ENCODE peak calls at places on chromosomes 1 and 21, in four cellular contexts. W is GM23338, F is lower lobe of right lung, H is AG04450. M is an unnamed sample.

GRCh38 chr1:41629571-41629970 is 145.1 kb upstream of the EDN2 start:
- DNase-seq in W (no peak), F (no peak), H (peak; percentile 55), M (no peak)

GRCh38 chr1:177800386-177801058 is 169.3 kb downstream of the SEC16B start:
- DNase-seq in W (no peak), F (no peak), H (no peak), M (no peak)

GRCh38 chr21:36282568-36283230 is 37.3 kb upstream of the MORC3 start:
- DNase-seq in W (no peak), F (no peak), H (no peak), M (no peak)

GRCh38 chr1:94544706-94545490 is 3.3 kb upstream of the F3 start:
- DNase-seq in W (no peak), F (no peak), H (no peak), M (no peak)

GRCh38 chr1:89957063-89957462 is 37.8 kb upstream of the ZNF326 start:
- DNase-seq in W (no peak), F (no peak), H (no peak), M (no peak)

GRCh38 chr1:96236156-96236739 is 485.3 kb upstream of the PTBP2 start:
- DNase-seq in W (peak; percentile 77), F (no peak), H (peak; percentile 30), M (no peak)

GRCh38 chr1:226975259-226975908 is 35.3 kb downstream of the COQ8A start:
- DNase-seq in W (no peak), F (no peak), H (no peak), M (peak; percentile 78)

GRCh38 chr1:83857108-83857507 is 141.8 kb downstream of the TTLL7 start:
- DNase-seq in W (peak; percentile 23), F (no peak), H (no peak), M (no peak)

GRCh38 chr1:200042437-200043329 is 15.2 kb downstream of the NR5A2 start:
- DNase-seq in W (peak; percentile 71), F (no peak), H (no peak), M (no peak)

GRCh38 chr1:77095231-77095630 is 124.0 kb downstream of the PIGK start:
- DNase-seq in W (no peak), F (no peak), H (no peak), M (no peak)

GRCh38 chr1:12034381-12034801 is 15.1 kb downstream of the MIIP start:
- DNase-seq in W (no peak), F (no peak), H (no peak), M (peak; percentile 39)

GRCh38 chr1:150567341-150567716 is 12.1 kb downstream of the MCL1 start:
- DNase-seq in W (no peak), F (no peak), H (no peak), M (no peak)

GRCh38 chr1:200654660-200655059 is 15.0 kb downstream of the DDX59 start:
- DNase-seq in W (no peak), F (no peak), H (no peak), M (no peak)

GRCh38 chr1:63818567-63819340 is 44.9 kb downstream of the ROR1 start:
- DNase-seq in W (no peak), F (no peak), H (no peak), M (no peak)

GRCh38 chr1:81446006-81446669 is 354.6 kb upstream of the ADGRL2 start:
- DNase-seq in W (no peak), F (no peak), H (no peak), M (no peak)

GRCh38 chr1:201826830-201827229 is 2.1 kb upstream of the IPO9 start:
- DNase-seq in W (peak; percentile 54), F (no peak), H (no peak), M (no peak)

DNA sequence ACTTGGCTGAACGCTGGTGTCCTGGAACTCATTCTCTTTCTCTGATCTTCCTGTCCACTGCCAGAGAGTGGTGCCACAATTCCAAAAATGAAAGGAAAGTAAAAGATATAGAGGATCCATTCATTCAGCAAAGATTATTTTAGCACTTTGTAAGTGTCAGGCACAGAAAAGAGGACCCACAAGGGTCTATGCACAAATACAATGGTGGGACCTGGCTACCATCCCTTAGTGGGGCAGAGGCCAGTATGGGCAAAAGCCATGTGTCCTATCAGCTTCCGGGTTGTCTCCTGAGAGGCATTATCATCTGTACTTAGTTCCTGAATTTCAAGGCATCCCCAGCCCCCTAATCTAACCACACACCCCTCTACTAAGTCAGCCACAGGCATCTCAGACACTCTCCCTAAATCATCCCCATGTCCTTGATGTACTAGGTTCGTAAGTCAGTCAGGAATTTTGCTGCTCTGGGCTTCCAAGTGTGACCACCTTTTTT is 19.0 kb downstream of the SSR2 start:
- DNase-seq in W (no peak), F (no peak), H (no peak), M (no peak)
- H3K27ac ChIP-seq in W (no peak overlapping the region), F (peak overlapping the region; percentile 63), H (no peak overlapping the region), M (no peak overlapping the region)

DNA sequence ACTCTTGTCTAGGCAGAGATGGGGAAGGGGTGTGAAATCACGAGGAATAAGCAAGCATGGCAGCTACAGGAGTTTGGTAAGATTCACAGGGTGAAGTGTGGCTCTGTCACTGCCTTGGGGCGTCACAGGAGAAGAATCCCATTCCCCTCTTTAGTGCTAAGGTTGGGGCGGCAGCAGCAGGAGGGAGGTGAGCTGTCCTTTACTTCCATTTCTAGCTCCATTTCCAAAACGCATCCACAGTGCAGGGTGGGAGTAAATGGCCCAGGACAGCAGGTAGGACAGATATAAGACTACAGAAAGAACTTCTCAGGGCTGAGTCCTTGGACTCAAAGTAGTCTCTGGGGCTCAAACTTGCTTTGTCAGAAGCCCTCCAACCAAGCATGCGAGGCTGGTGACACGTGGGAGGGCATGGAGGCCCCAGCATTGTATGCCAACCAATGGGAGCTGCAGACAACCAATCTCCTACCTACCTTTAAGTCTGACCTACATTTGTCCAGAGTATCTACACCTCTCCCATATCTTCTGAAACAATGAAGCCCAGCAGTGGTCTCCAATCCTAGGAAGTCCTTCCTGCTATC is 8.5 kb downstream of the MEF2D start:
- DNase-seq in W (no peak), F (no peak), H (no peak), M (no peak)
- H3K27ac ChIP-seq in W (peak overlapping the region; percentile 19), F (no peak overlapping the region), H (no peak overlapping the region), M (peak overlapping the region; percentile 100)

DNA sequence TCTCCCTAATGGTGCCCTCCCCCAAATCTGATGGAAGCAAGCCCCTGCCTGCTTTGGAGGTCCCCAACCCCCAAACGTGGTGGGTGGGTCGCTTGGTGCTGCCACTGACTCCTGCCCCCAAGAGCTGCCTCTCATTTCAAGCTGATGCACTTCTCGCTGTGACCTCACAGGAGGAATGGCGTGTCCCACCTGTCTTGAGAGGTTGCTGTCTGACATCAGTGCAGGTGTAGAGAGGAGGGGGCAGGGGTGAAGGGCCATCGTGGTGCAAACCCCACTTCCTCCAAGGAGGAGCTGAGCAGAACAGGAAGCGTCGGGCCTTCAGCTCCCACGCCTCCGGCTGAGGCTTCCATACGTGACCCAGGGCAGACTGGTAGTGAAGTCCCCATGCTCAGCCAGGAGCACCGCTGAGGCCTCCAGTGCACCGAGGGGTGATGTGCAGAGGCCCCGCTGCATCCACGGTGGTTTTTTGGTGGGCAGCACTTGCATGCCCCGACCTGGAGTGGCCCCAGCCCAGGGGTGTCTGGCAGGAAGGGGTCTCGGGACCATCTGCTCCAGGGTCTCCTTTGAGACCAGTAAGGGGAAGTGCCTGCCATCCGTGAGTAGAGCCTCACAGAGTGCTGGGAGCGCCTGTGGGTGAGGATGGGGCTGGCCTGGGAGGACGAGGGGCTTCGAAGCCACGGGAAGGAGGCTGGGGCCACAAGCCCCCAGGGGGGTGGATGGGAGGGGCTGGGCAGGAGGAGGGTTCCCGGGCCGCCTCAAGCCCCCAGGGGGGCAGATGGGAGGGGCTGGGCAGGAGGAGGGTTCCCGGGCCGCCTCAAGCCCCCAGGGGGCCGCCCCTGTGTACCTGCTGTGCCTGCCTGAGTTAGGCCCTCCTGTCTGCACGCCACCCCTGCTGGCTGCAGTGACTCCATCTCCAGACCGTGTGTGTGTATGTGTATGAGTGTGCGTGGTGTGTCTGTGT is 39.8 kb downstream of the WDR4 start:
- DNase-seq in W (no peak), F (peak; percentile 44), H (no peak), M (peak; percentile 30)
- H3K27ac ChIP-seq in W (no peak overlapping the region), F (no peak overlapping the region), H (no peak overlapping the region), M (no peak overlapping the region)

GRCh38 chr1:91732991-91733390 is 153.0 kb downstream of the TGFBR3 start:
- DNase-seq in W (no peak), F (no peak), H (no peak), M (no peak)

GRCh38 chr1:91731815-91732214 is 154.1 kb downstream of the TGFBR3 start:
- DNase-seq in W (no peak), F (no peak), H (no peak), M (no peak)

GRCh38 chr1:91732291-91732953 is 153.5 kb downstream of the TGFBR3 start:
- DNase-seq in W (peak; percentile 14), F (no peak), H (peak; percentile 63), M (no peak)

GRCh38 chr1:91729621-91730348 is 156.2 kb downstream of the TGFBR3 start:
- DNase-seq in W (no peak), F (no peak), H (no peak), M (no peak)

GRCh38 chr1:91730781-91731732 is 154.9 kb downstream of the TGFBR3 start:
- DNase-seq in W (peak; percentile 5), F (peak; percentile 79), H (no peak), M (no peak)
- H3K27ac ChIP-seq in W (no peak overlapping the region), F (no peak overlapping the region), H (no peak overlapping the region), M (no peak overlapping the region)

GRCh38 chr1:99858285-99858684 is 8.1 kb downstream of the AGL start:
- DNase-seq in W (no peak), F (no peak), H (no peak), M (no peak)

GRCh38 chr1:99860703-99861102 is 10.5 kb downstream of the AGL start:
- DNase-seq in W (no peak), F (no peak), H (no peak), M (no peak)

GRCh38 chr1:99855914-99856450 is 5.8 kb downstream of the AGL start:
- DNase-seq in W (no peak), F (no peak), H (no peak), M (no peak)

DNA sequence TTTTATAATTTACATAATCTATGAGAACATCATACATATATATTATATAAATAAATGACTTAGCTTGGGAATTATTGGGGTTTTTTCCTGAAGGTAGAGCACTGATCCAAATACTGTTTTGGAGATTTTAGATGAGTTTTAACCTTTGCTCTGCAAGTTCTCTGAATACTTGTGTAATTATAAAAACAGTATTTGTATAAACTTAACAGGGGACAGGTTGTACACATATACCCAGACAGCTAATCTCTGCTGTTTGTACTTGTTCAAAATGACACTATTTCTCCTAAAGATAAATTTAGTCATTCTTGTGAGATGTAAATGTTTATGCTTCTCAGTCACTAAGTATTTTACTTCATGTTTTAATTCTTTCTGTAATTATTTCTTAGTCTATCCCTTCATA is 8.7 kb downstream of the AGL start:
- DNase-seq in W (no peak), F (no peak), H (no peak), M (no peak)
- H3K27ac ChIP-seq in W (no peak overlapping the region), F (no peak overlapping the region), H (no peak overlapping the region), M (no peak overlapping the region)